ENCODE peak calls at places on chromosomes 11 and 22, in four cellular contexts. O is neuronal stem cell, I is IMR-90, K is H9. Z is an unnamed sample.

GRCh38 chr22:23822101-23822671 is 16.6 kb downstream of the DERL3 start:
- DNase-seq in O (no peak), I (no peak), K (no peak), Z (no peak)

GRCh38 chr11:44066732-44067131 is 662 bp downstream of the ACCS start:
- DNase-seq in O (no peak), I (peak; percentile 69), K (no peak), Z (no peak)

GRCh38 chr22:49664891-49665290 is 162.8 kb downstream of the BRD1 start:
- DNase-seq in O (no peak), I (no peak), K (peak; percentile 18), Z (no peak)

GRCh38 chr22:49951986-49952896 is 8.3 kb upstream of the PIM3 start:
- DNase-seq in O (no peak), I (peak; percentile 81), K (peak; percentile 51), Z (peak; percentile 90)

GRCh38 chr22:48580481-48580970 is 1247.1 kb downstream of the BRD1 start:
- DNase-seq in O (no peak), I (no peak), K (no peak), Z (no peak)

GRCh38 chr22:20187777-20188566 is 37.1 kb upstream of the CCDC188 start:
- DNase-seq in O (no peak), I (no peak), K (no peak), Z (no peak)

GRCh38 chr22:25334091-25334490 is 114.7 kb downstream of the CRYBB2 start:
- DNase-seq in O (peak; percentile 48), I (peak; percentile 16), K (peak; percentile 85), Z (peak; percentile 74)

GRCh38 chr11:103529217-103529684 is 420.0 kb downstream of the DYNC2H1 start:
- DNase-seq in O (no peak), I (peak; percentile 78), K (no peak), Z (peak; percentile 82)

GRCh38 chr11:8777907-8778767 is 95.5 kb downstream of the RPL27A start:
- DNase-seq in O (peak; percentile 11), I (peak; percentile 71), K (no peak), Z (no peak)

GRCh38 chr11:109939176-109939810 is 153.9 kb upstream of the ZC3H12C start:
- DNase-seq in O (peak; percentile 40), I (peak; percentile 84), K (no peak), Z (peak; percentile 85)

GRCh38 chr11:131668867-131669780 is 298.7 kb downstream of the NTM start:
- DNase-seq in O (peak; percentile 50), I (peak; percentile 16), K (peak; percentile 77), Z (peak; percentile 81)

GRCh38 chr11:123624974-123625373 is 29.4 kb downstream of the SCN3B start:
- DNase-seq in O (no peak), I (peak; percentile 52), K (no peak), Z (no peak)

GRCh38 chr11:57424802-57425564 is 1.9 kb downstream of the SLC43A3 start:
- DNase-seq in O (no peak), I (peak; percentile 95), K (no peak), Z (peak; percentile 87)

GRCh38 chr22:49664371-49664881 is 163.2 kb downstream of the BRD1 start:
- DNase-seq in O (no peak), I (no peak), K (peak; percentile 21), Z (no peak)

GRCh38 chr11:34313099-34313517 is 44.7 kb downstream of the ABTB2 start:
- DNase-seq in O (no peak), I (no peak), K (peak; percentile 37), Z (no peak)

GRCh38 chr22:27476729-27477128 is 324.8 kb downstream of the MN1 start:
- DNase-seq in O (no peak), I (peak; percentile 83), K (peak; percentile 46), Z (peak; percentile 45)

GRCh38 chr11:6402061-6402470 is 11.8 kb downstream of the SMPD1 start:
- DNase-seq in O (no peak), I (no peak), K (no peak), Z (no peak)

GRCh38 chr11:86574493-86575207 is 97.8 kb downstream of the ME3 start:
- DNase-seq in O (no peak), I (no peak), K (no peak), Z (no peak)

GRCh38 chr11:2209370-2209801 is 37.8 kb upstream of the TH start:
- DNase-seq in O (no peak), I (no peak), K (peak; percentile 18), Z (no peak)

GRCh38 chr11:125925804-125926203 is 20.0 kb upstream of the VSIG10L2 start:
- DNase-seq in O (no peak), I (no peak), K (no peak), Z (no peak)

GRCh38 chr11:79939111-79939510 is 498.3 kb upstream of the TENM4 start:
- DNase-seq in O (no peak), I (peak; percentile 46), K (no peak), Z (no peak)

GRCh38 chr22:36358533-36359171 is 29.1 kb downstream of the MYH9 start:
- DNase-seq in O (no peak), I (no peak), K (no peak), Z (no peak)

GRCh38 chr11:104798794-104799193 is 99.5 kb downstream of the CASP12 start:
- DNase-seq in O (no peak), I (no peak), K (no peak), Z (no peak)

GRCh38 chr11:65444314-65445051 is 21.9 kb downstream of the NEAT1 start:
- DNase-seq in O (no peak), I (peak; percentile 43), K (no peak), Z (no peak)

GRCh38 chr22:38108561-38109319 is 1.7 kb downstream of the BAIAP2L2 start:
- DNase-seq in O (no peak), I (no peak), K (no peak), Z (no peak)

GRCh38 chr11:64885367-64886286 is 7.2 kb upstream of the EHD1 start:
- DNase-seq in O (no peak), I (peak; percentile 94), K (no peak), Z (no peak)

GRCh38 chr11:9719949-9720646 is 56.2 kb downstream of the SWAP70 start:
- DNase-seq in O (no peak), I (no peak), K (no peak), Z (no peak)

GRCh38 chr11:295351-296205 is 3.7 kb downstream of the IFITM5 start:
- DNase-seq in O (no peak), I (no peak), K (no peak), Z (no peak)

GRCh38 chr11:76800466-76801200 is 17.5 kb downstream of the TSKU start:
- DNase-seq in O (no peak), I (no peak), K (peak; percentile 19), Z (no peak)

GRCh38 chr11:117022526-117022925 is 75.7 kb downstream of the SIK3 start:
- DNase-seq in O (no peak), I (no peak), K (no peak), Z (no peak)

GRCh38 chr11:18853086-18853720 is 61.6 kb upstream of the PTPN5 start:
- DNase-seq in O (no peak), I (peak; percentile 19), K (peak; percentile 57), Z (peak; percentile 80)

GRCh38 chr11:65433657-65434056 is 11.1 kb downstream of the NEAT1 start:
- DNase-seq in O (no peak), I (peak; percentile 16), K (no peak), Z (no peak)

GRCh38 chr22:27132896-27133500 is 475.6 kb downstream of the MIAT start:
- DNase-seq in O (no peak), I (no peak), K (no peak), Z (no peak)

GRCh38 chr22:24189249-24190158 is 8.2 kb downstream of the SUSD2 start:
- DNase-seq in O (peak; percentile 44), I (peak; percentile 50), K (peak; percentile 86), Z (peak; percentile 56)

GRCh38 chr11:1628506-1629325 is 859 bp upstream of the KRTAP5-5 start:
- DNase-seq in O (peak; percentile 64), I (peak; percentile 9), K (peak; percentile 84), Z (peak; percentile 51)

GRCh38 chr22:50733521-50734342 is 4.3 kb upstream of the ACR start:
- DNase-seq in O (no peak), I (peak; percentile 59), K (no peak), Z (no peak)

GRCh38 chr11:85685131-85685819 is 720 bp downstream of the CCDC89 start:
- DNase-seq in O (no peak), I (peak; percentile 68), K (peak; percentile 32), Z (no peak)

DNA sequence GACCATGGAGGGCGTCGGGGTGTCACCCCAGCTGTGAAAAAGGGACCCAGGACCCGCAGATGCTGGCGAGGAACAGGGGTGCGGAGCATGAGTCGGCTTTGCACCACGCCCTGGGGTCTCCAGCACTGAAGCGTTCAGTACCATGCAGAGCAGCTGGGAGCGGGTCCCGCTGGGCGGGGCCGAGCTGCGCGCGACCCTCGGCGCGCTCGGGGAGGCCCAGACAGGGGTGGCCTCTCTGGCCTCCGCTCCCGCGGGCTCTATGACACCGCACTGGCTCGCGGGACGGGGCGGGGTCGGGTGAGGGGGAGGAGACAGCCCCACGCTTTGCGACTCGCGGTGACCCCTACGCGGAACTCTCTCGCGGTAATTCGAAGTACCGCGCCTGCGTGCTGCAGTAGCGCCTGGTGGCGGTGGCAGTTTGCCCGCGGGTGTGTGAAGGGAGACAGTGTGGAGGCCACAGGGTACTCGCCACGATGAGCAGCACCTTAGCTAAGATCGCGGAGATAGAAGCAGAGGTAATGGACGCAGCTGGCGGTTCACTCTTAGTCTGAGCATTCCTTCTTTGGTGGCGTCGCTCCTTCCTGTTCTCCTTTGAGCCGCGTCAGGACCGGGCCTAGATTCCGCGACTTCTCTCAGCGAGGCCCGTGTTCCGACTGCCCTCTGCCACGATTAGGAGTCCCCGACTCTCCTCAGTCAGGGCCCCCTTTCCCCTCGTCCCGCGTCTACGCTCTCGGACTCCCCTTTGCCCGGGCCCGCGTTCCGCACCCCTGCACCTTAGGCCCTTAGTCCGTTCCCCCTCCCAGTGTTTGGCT is at the start of gene DRG1:
- DNase-seq in O (peak; percentile 91), I (peak; percentile 92), K (peak; percentile 97), Z (peak; percentile 98)
- H3K4ac ChIP-seq in O (no peak within 1 kb of the TSS), I (peak within 1 kb of the TSS; percentile 91), K (no peak within 1 kb of the TSS), Z (peak within 1 kb of the TSS; percentile 22)

GRCh38 chr22:41038732-41039131 is 53.7 kb upstream of the EP300 start:
- DNase-seq in O (no peak), I (no peak), K (no peak), Z (no peak)
- H3K23ac ChIP-seq in O (no peak overlapping the region), I (no peak overlapping the region), K (no peak overlapping the region), Z (no peak overlapping the region)

DNA sequence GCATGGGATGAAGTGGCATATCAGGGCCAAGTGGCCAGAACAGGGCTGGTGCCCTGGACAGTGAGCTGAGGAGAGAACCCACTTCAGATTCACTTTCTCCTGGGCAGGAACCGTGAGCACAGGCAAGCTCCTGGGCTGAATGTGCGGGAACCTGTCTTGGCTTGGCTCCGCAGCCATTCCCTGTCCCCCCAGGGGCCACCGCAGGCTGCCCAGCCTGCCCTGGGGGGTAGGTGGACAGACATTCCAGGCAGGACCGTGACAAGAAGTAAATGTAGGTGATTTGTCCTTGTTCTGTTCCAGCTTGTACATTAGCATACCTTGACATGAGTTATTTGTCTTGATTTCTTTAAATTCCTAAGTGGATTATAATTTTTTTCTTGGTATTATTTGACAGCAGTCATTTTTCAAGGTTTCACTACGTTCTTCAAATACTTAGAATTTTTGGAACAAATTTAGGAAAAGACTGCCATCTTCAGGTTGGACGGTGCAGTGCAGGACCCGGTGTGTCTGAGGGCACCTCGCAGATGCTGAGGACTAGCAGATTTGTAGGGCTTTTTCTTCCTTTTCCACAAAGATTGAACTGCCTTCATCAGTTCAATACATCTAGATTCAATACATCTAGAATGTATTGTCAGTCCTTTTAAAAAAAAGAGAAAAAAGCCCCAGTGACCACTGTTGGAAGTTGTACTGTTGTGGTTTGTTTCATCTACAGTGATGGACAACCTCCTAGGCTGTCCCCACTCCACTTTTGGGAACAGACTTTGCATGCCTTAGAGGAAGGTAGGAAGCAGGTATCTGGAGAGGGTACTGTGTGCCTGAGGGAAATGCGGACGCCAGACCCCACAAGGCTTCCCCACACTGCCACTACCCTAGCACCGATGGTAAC is 115.1 kb upstream of the RASSF10 start:
- DNase-seq in O (peak; percentile 59), I (peak; percentile 52), K (peak; percentile 57), Z (peak; percentile 74)
- H3K4me2 ChIP-seq in O (no peak overlapping the region), I (no peak overlapping the region), K (no peak overlapping the region), Z (no peak overlapping the region)

GRCh38 chr22:33888821-33889220 is 31.5 kb downstream of the LARGE1 start:
- DNase-seq in O (no peak), I (no peak), K (no peak), Z (no peak)
- H3K4ac ChIP-seq in O (no peak overlapping the region), I (no peak overlapping the region), K (no peak overlapping the region), Z (no peak overlapping the region)

Z was measured in mesendoderm.